ENCODE peak calls at places on chromosomes 16 and 17, in ten cellular contexts. T is vagina; N is stimulated activated CD4-positive, alpha-beta T cell treated with anti-CD3 and anti-CD28 coated beads, Interleukin-12 subunit alpha, Interleukin-12 subunit beta, amount 100 ng/mL, for 48 hours; A is putamen; R is NCI-H2081; Q is HTR-8/SVneo; Y is neural crest cell; S is hepatic stellate cell; W is CD8-positive, alpha-beta memory T cell; X is sciatic nerve. Z is an unnamed sample.

GRCh38 chr16:4372578-4373355 is 1.1 kb downstream of the VASN start:
- DNase-seq in W (no peak), Y (no peak), X (no peak), A (no peak), R (peak), Q (peak), N (no peak), S (peak), T (no peak), Z (peak)

GRCh38 chr16:85750021-85750826 is 672 bp downstream of the C16orf74 start:
- DNase-seq in X (peak), Q (peak), W (no peak), A (no peak), R (no peak), N (no peak), T (no peak), S (peak), Y (peak), Z (no peak)

GRCh38 chr16:82715833-82716232 is 89.1 kb downstream of the CDH13 start:
- DNase-seq in Q (no peak), Y (no peak), T (no peak), A (no peak), X (no peak), R (no peak), W (no peak), N (no peak), S (no peak), Z (no peak)

GRCh38 chr17:43316522-43317142 is 82.2 kb upstream of the ARL4D start:
- DNase-seq in X (no peak), Y (no peak), A (no peak), S (no peak), W (peak), N (no peak), Q (no peak), T (no peak), R (no peak), Z (no peak)

GRCh38 chr16:68843482-68844210 is at the start of gene TANGO6:
- DNase-seq in R (peak), W (peak), Q (peak), Y (peak), S (peak), T (no peak), X (peak), A (peak), N (peak), Z (peak)

GRCh38 chr17:62933986-62934385 is 32.0 kb upstream of the TANC2 start:
- DNase-seq in Q (no peak), S (no peak), R (no peak), N (no peak), X (no peak), T (no peak), A (no peak), W (no peak), Y (no peak), Z (no peak)

GRCh38 chr17:68195667-68196393 is 52.0 kb upstream of the AMZ2 start:
- DNase-seq in W (no peak), A (no peak), T (peak), X (no peak), S (no peak), Q (no peak), N (no peak), R (no peak), Y (no peak), Z (peak)

GRCh38 chr17:55751720-55752250 is 934 bp downstream of the PCTP start:
- DNase-seq in A (no peak), W (no peak), N (no peak), Q (no peak), Y (no peak), R (no peak), X (no peak), S (no peak), T (no peak), Z (no peak)

GRCh38 chr16:29999605-30000004 is 3.6 kb downstream of the INO80E start:
- DNase-seq in X (no peak), Y (no peak), N (no peak), R (no peak), S (no peak), W (no peak), T (no peak), A (no peak), Q (no peak), Z (no peak)

GRCh38 chr17:41535764-41536481 is 7.8 kb upstream of the KRT19 start:
- DNase-seq in Q (no peak), S (no peak), X (no peak), A (no peak), N (no peak), W (no peak), R (no peak), Y (no peak), T (no peak), Z (no peak)

GRCh38 chr16:49742428-49743205 is 113.3 kb downstream of the ZNF423 start:
- DNase-seq in X (no peak), S (no peak), Q (no peak), R (no peak), N (no peak), Y (no peak), A (no peak), W (no peak), T (no peak), Z (no peak)

GRCh38 chr17:1325766-1326165 is 46.3 kb downstream of the TRARG1 start:
- DNase-seq in T (no peak), Y (no peak), S (no peak), X (no peak), N (no peak), W (no peak), R (no peak), Q (no peak), A (no peak), Z (no peak)

GRCh38 chr17:67682196-67682595 is 35.5 kb upstream of the NOL11 start:
- DNase-seq in A (no peak), S (no peak), X (no peak), W (no peak), R (no peak), Y (no peak), Q (no peak), T (no peak), N (no peak), Z (no peak)

GRCh38 chr16:30948956-30949654 is at the start of gene ORAI3:
- DNase-seq in X (peak), Q (peak), W (peak), A (peak), S (peak), N (peak), Y (peak), T (no peak), R (no peak), Z (peak)

GRCh38 chr16:85042606-85043005 is 15.0 kb downstream of the KIAA0513 start:
- DNase-seq in T (no peak), R (no peak), Y (no peak), X (no peak), W (no peak), S (no peak), N (no peak), Q (no peak), A (no peak), Z (no peak)

GRCh38 chr17:36598951-36599401 is 2.4 kb upstream of the MRM1 start:
- DNase-seq in X (no peak), W (no peak), N (no peak), R (no peak), T (no peak), Y (no peak), A (no peak), Q (no peak), S (no peak), Z (no peak)

GRCh38 chr16:53523126-53523804 is 20.3 kb upstream of the AKTIP start:
- DNase-seq in X (no peak), Y (no peak), N (no peak), A (no peak), Q (no peak), S (no peak), W (no peak), R (no peak), T (no peak), Z (no peak)

GRCh38 chr17:5373112-5373511 is 46.4 kb downstream of the NUP88 start:
- DNase-seq in N (no peak), W (no peak), Q (no peak), T (no peak), R (no peak), Y (no peak), X (no peak), A (peak), S (no peak), Z (no peak)

GRCh38 chr17:62030264-62030663 is 34.8 kb downstream of the MED13 start:
- DNase-seq in A (no peak), S (no peak), N (no peak), W (no peak), Y (no peak), R (no peak), T (no peak), Q (no peak), X (no peak), Z (no peak)

GRCh38 chr17:78658281-78658785 is 81.1 kb upstream of the DNAH17 start:
- DNase-seq in Y (no peak), N (no peak), X (peak), A (no peak), R (no peak), W (no peak), T (no peak), Q (no peak), S (no peak), Z (no peak)

GRCh38 chr17:57720636-57721035 is 24.5 kb downstream of the CCDC182 start:
- DNase-seq in W (no peak), A (no peak), S (no peak), T (no peak), Y (no peak), Q (no peak), X (peak), N (no peak), R (no peak), Z (no peak)

GRCh38 chr16:12057276-12057675 is 80.7 kb downstream of the SNX29 start:
- DNase-seq in S (no peak), R (no peak), X (no peak), W (no peak), T (no peak), A (no peak), N (no peak), Y (no peak), Q (no peak), Z (peak)

GRCh38 chr17:79562117-79562805 is 48.6 kb downstream of the RBFOX3 start:
- DNase-seq in N (no peak), S (no peak), R (no peak), A (no peak), Y (no peak), W (no peak), X (no peak), Q (no peak), T (no peak), Z (no peak)

GRCh38 chr17:76573096-76573495 is 12.6 kb downstream of the ST6GALNAC2 start:
- DNase-seq in N (no peak), W (no peak), R (no peak), Q (no peak), T (no peak), Y (no peak), X (no peak), S (no peak), A (no peak), Z (no peak)

Z was measured in NCI-H526.